ENCODE peak calls at places on chromosomes 2 and 18, in six cellular contexts. Q is OCI-LY7, V is foreskin keratinocyte, N is spleen, C is psoas muscle, S is uterus. B is an unnamed sample.

GRCh38 chr2:191582355-191582754 is 95.6 kb upstream of the NABP1 start:
- DNase-seq in Q (no peak), V (peak; percentile 81), N (no peak), C (no peak), S (no peak), B (no peak)

GRCh38 chr2:86491088-86491487 is 49.9 kb downstream of the KDM3A start:
- DNase-seq in Q (no peak), V (no peak), N (no peak), C (no peak), S (no peak), B (no peak)

GRCh38 chr2:233542507-233542906 is 24.1 kb downstream of the USP40 start:
- DNase-seq in Q (no peak), V (peak; percentile 23), N (no peak), C (peak; percentile 58), S (peak; percentile 44), B (peak; percentile 57)

GRCh38 chr2:172350844-172351480 is 76.4 kb upstream of the ITGA6 start:
- DNase-seq in Q (no peak), V (no peak), N (no peak), C (peak; percentile 90), S (peak; percentile 26), B (peak; percentile 92)

GRCh38 chr2:61144697-61145268 is 17.2 kb upstream of the C2orf74 start:
- DNase-seq in Q (peak; percentile 99), V (peak; percentile 90), N (peak; percentile 96), C (peak; percentile 97), S (peak; percentile 97), B (peak; percentile 95)

GRCh38 chr2:235658371-235659174 is 164.7 kb downstream of the AGAP1 start:
- DNase-seq in Q (no peak), V (no peak), N (no peak), C (no peak), S (no peak), B (no peak)

GRCh38 chr2:65662654-65663432 is 230.4 kb upstream of the SPRED2 start:
- DNase-seq in Q (no peak), V (peak; percentile 70), N (no peak), C (no peak), S (peak; percentile 34), B (no peak)

GRCh38 chr2:138713509-138713908 is 66.7 kb downstream of the NXPH2 start:
- DNase-seq in Q (no peak), V (no peak), N (no peak), C (no peak), S (no peak), B (no peak)

GRCh38 chr2:69010437-69011194 is 2.4 kb upstream of the ANTXR1 start:
- DNase-seq in Q (no peak), V (no peak), N (no peak), C (no peak), S (no peak), B (no peak)

GRCh38 chr2:98180456-98180855 is 93.5 kb downstream of the VWA3B start:
- DNase-seq in Q (no peak), V (no peak), N (no peak), C (no peak), S (no peak), B (no peak)

GRCh38 chr18:35611518-35611917 is 30.0 kb downstream of the GALNT1 start:
- DNase-seq in Q (no peak), V (no peak), N (no peak), C (no peak), S (no peak), B (no peak)

GRCh38 chr2:236348976-236349375 is 84.8 kb upstream of the ASB18 start:
- DNase-seq in Q (no peak), V (no peak), N (no peak), C (no peak), S (no peak), B (no peak)

GRCh38 chr2:167191588-167191987 is 303.3 kb downstream of the XIRP2 start:
- DNase-seq in Q (no peak), V (peak; percentile 14), N (no peak), C (no peak), S (no peak), B (no peak)

GRCh38 chr2:102540882-102541281 is 67.9 kb downstream of the SLC9A4 start:
- DNase-seq in Q (no peak), V (no peak), N (no peak), C (no peak), S (no peak), B (no peak)

GRCh38 chr18:26185267-26185666 is 41.0 kb upstream of the TAF4B start:
- DNase-seq in Q (no peak), V (no peak), N (no peak), C (no peak), S (no peak), B (no peak)

DNA sequence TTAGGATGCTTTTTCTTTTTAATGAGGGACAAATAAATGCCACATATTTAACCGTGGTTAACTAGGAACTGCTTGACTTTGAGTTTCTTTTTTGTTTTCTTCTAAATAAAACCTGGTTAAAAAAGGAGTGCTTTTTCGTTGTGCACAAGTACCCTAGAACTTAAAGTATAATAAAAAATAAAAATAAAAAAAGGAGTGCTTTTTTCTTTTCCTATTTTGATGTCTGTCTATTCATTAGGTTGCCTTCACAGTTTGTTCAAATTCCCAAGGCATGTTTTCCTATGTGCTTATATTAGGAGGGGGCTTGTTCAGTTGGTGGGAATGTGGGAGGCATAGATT is 4.4 kb downstream of the FOSL2 start:
- DNase-seq in Q (no peak), V (no peak), N (no peak), C (no peak), S (no peak), B (no peak)
- TF ChIP-seq CTCF in Q (peak; percentile 0), V (no peak), N (no peak), C (no peak), S (no peak), B (no peak)

GRCh38 chr2:159521272-159521671 is 95.1 kb downstream of the BAZ2B start:
- DNase-seq in Q (no peak), V (no peak), N (no peak), C (no peak), S (no peak), B (no peak)

GRCh38 chr2:159516241-159516758 is 100.0 kb downstream of the BAZ2B start:
- DNase-seq in Q (peak; percentile 52), V (peak; percentile 70), N (no peak), C (no peak), S (no peak), B (no peak)

GRCh38 chr2:159513745-159514144 is 102.6 kb downstream of the BAZ2B start:
- DNase-seq in Q (no peak), V (no peak), N (no peak), C (no peak), S (no peak), B (no peak)

GRCh38 chr2:159518321-159519005 is 97.9 kb downstream of the BAZ2B start:
- DNase-seq in Q (no peak), V (no peak), N (no peak), C (no peak), S (no peak), B (no peak)

GRCh38 chr2:159515482-159515881 is 100.9 kb downstream of the BAZ2B start:
- DNase-seq in Q (no peak), V (no peak), N (no peak), C (no peak), S (no peak), B (no peak)
- H3K27ac ChIP-seq in Q (no peak overlapping the region), V (no peak overlapping the region), N (peak overlapping the region; percentile 88), C (peak overlapping the region; percentile 66), S (peak overlapping the region; percentile 74), B (no peak overlapping the region)

GRCh38 chr2:113889471-113890252 is at the start of gene ACTR3:
- DNase-seq in Q (peak; percentile 99), V (peak; percentile 93), N (peak; percentile 100), C (peak; percentile 98), S (peak; percentile 99), B (peak; percentile 96)

GRCh38 chr2:113891265-113891959 is 1.5 kb downstream of the ACTR3 start:
- DNase-seq in Q (no peak), V (no peak), N (no peak), C (no peak), S (no peak), B (no peak)

GRCh38 chr2:113892004-113892740 is 2.3 kb downstream of the ACTR3 start:
- DNase-seq in Q (no peak), V (no peak), N (no peak), C (no peak), S (no peak), B (no peak)

GRCh38 chr2:113888641-113889470 is 1.0 kb upstream of the ACTR3 start:
- DNase-seq in Q (no peak), V (no peak), N (no peak), C (no peak), S (no peak), B (no peak)

DNA sequence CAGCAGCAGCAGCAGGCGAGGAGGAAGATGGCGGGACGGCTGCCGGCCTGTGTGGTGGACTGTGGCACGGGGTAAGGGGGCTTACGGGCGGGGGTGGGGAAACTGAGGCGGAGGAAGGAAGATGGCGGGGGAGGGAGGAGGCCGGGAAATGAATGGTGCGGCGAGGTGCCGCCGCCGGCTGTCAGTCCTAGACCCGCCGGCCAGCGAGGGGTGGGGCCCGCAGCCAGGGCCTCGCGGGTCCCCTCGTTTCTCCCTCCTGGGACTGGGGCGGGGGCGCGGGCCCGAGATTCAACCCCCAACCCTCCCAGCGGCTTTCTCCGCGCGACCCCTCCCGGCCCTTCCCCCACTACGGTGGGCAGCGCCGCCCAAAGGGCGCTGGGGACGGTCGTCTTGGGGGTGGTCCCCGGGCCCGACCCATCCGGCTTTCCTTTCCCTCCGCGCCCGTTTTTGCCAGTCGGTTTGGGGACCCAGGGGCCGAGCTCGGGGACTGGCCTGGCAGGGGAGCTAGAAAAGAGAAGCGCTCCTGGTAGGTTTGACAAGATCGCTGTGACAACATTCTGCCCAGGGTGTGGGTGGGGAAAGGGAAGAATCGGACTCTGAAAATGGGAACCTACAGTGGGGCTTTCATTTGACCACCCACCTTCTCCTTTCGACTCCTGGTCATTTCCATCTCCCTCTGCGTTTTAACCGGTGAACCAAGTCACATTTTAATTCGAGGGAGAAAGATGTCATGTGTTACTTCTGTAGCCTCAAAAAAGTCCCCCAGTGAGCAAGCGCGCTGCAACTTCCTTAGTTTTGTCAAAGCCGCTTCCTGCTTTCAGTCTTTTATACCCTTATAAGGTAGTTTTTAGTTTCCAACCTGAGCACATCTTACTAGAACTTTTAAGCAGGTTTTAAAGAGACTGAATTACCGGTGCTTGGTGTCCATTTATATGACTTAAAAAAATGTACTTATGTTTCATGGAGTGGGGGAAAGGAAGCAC is 655 bp downstream of the ACTR3 start:
- DNase-seq in Q (peak; percentile 80), V (peak; percentile 56), N (peak; percentile 93), C (peak; percentile 71), S (peak; percentile 46), B (peak; percentile 89)
- H3K4me1 ChIP-seq in Q (peaks cover 69% of the 10 kb centered on the region), V (peaks cover 31% of the 10 kb centered on the region), N (peaks cover 85% of the 10 kb centered on the region), C (peaks cover 56% of the 10 kb centered on the region), S (no peaks in the 10 kb centered on the region), B (peaks cover 38% of the 10 kb centered on the region)

DNA sequence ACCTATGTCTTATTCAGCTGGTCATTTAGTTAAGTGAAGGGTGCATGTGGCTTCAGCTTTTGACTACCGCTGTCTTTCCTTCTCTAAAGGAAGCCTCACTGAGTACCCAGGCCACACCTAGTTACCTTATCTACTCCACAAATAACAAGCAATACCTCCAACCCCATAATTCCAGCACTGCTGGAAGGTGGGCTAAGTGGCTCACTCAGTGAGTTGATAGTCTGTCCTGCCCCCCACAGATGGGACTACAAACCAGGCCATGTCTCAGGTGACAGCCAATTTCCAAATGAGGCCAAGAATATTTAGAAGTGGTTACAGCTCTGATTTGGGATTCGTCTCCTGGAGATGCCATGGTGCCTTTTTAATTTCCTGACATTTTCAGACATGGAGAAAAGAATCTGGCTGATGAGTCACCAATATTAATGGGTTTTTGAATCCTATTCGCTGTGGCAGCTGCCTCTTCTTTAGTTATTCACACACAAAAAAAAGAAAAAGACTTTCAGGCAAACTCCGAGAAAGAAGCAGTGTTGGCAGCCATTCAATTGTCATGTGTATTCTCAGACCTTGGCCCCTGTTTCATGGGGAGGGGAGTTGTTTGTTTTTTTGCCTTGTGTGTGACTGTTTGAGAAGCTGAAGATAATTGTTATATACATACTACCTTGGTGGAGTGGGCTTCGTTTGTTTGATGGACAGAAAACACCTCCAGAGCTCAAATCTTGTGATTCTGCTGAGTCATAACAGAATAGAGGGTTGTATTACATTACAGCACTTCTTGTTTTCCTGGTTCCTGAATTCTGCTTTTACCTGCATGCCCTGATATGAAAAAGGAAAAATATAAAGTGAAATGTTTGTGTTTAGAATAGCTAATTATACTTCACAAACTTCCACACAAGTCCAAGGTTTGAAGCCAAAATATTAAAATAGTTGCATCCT is 64.2 kb downstream of the SCG2 start:
- DNase-seq in Q (no peak), V (no peak), N (no peak), C (no peak), S (no peak), B (no peak)
- TF ChIP-seq CTCF in Q (no peak), V (no peak), N (no peak), C (no peak), S (no peak), B (no peak)

B was measured in tibial artery.